ENCODE peak calls at places on chromosomes 16 and 17, in five cellular contexts. Y is HepG2, X is NT2/D1, D is GM12878, Z is HEK293T. P is an unnamed sample.

GRCh38 chr17:1168537-1169234 is 11.1 kb downstream of the ABR start:
- DNase-seq in Y (no peak), X (no peak), D (no peak), Z (no peak), P (no peak)

GRCh38 chr17:31788956-31789355 is 70.1 kb downstream of the COPRS start:
- DNase-seq in Y (no peak), X (no peak), D (no peak), Z (no peak), P (no peak)

GRCh38 chr17:19678581-19679418 is 30.2 kb downstream of the ALDH3A2 start:
- DNase-seq in Y (no peak), X (no peak), D (no peak), Z (no peak), P (no peak)

GRCh38 chr16:8814095-8814806 is 16.6 kb downstream of the PMM2 start:
- DNase-seq in Y (no peak), X (no peak), D (no peak), Z (no peak), P (no peak)

GRCh38 chr17:57986841-57987581 is 1.0 kb downstream of the VEZF1 start:
- DNase-seq in Y (peak), X (no peak), D (no peak), Z (peak), P (no peak)

GRCh38 chr17:1039511-1040215 is 42.7 kb downstream of the TIMM22 start:
- DNase-seq in Y (no peak), X (no peak), D (no peak), Z (no peak), P (no peak)

GRCh38 chr16:12081048-12081404 is 104.5 kb downstream of the SNX29 start:
- DNase-seq in Y (no peak), X (no peak), D (no peak), Z (no peak), P (no peak)

GRCh38 chr17:56879280-56879679 is 34.6 kb downstream of the TRIM25 start:
- DNase-seq in Y (no peak), X (no peak), D (no peak), Z (no peak), P (no peak)

GRCh38 chr17:79923974-79924638 is 84.9 kb upstream of the CBX4 start:
- DNase-seq in Y (peak), X (peak), D (no peak), Z (peak), P (peak)

GRCh38 chr17:60392845-60393702 is 1.1 kb upstream of the USP32 start:
- DNase-seq in Y (peak), X (no peak), D (peak), Z (no peak), P (no peak)

GRCh38 chr16:86220552-86220951 is 289.8 kb upstream of the FOXF1 start:
- DNase-seq in Y (no peak), X (no peak), D (no peak), Z (no peak), P (no peak)

GRCh38 chr16:58461056-58461455 is 38.9 kb upstream of the NDRG4 start:
- DNase-seq in Y (no peak), X (no peak), D (no peak), Z (no peak), P (no peak)

GRCh38 chr17:37392024-37392590 is 14.5 kb downstream of the ACACA start:
- DNase-seq in Y (no peak), X (no peak), D (no peak), Z (no peak), P (no peak)

GRCh38 chr17:1087381-1088241 is 90.7 kb downstream of the TIMM22 start:
- DNase-seq in Y (no peak), X (no peak), D (no peak), Z (peak), P (no peak)

GRCh38 chr17:48592592-48592991 is 987 bp downstream of the HOXB5 start:
- DNase-seq in Y (no peak), X (no peak), D (no peak), Z (no peak), P (no peak)

GRCh38 chr16:12245923-12246290 is 269.4 kb downstream of the SNX29 start:
- DNase-seq in Y (no peak), X (no peak), D (no peak), Z (no peak), P (no peak)

GRCh38 chr16:79007614-79008013 is 592.9 kb downstream of the MAF start:
- DNase-seq in Y (no peak), X (no peak), D (no peak), Z (no peak), P (no peak)

GRCh38 chr17:4232168-4232813 is 31.5 kb downstream of the ANKFY1 start:
- DNase-seq in Y (no peak), X (no peak), D (no peak), Z (no peak), P (no peak)

GRCh38 chr17:62774338-62774737 is 33.8 kb downstream of the MARCHF10 start:
- DNase-seq in Y (no peak), X (no peak), D (no peak), Z (no peak), P (no peak)

GRCh38 chr16:11781773-11782172 is 15.3 kb downstream of the ZC3H7A start:
- DNase-seq in Y (no peak), X (no peak), D (peak), Z (no peak), P (no peak)

GRCh38 chr17:40087903-40088718 is 12.3 kb downstream of the NR1D1 start:
- DNase-seq in Y (no peak), X (no peak), D (no peak), Z (no peak), P (no peak)

GRCh38 chr17:80969674-80970043 is 22.0 kb upstream of the CHMP6 start:
- DNase-seq in Y (no peak), X (no peak), D (no peak), Z (no peak), P (no peak)

GRCh38 chr17:13002761-13003453 is 14.9 kb downstream of the ELAC2 start:
- DNase-seq in Y (peak), X (peak), D (no peak), Z (peak), P (peak)

GRCh38 chr17:58344791-58345157 is 7.2 kb downstream of the SUPT4H1 start:
- DNase-seq in Y (no peak), X (no peak), D (peak), Z (no peak), P (no peak)

GRCh38 chr17:74820037-74820436 is 39.6 kb downstream of the GRIN2C start:
- DNase-seq in Y (no peak), X (no peak), D (no peak), Z (no peak), P (no peak)

GRCh38 chr17:40538936-40539705 is 26.2 kb downstream of the CCR7 start:
- DNase-seq in Y (no peak), X (no peak), D (no peak), Z (no peak), P (no peak)

GRCh38 chr16:64206877-64207276 is 915.0 kb downstream of the CDH11 start:
- DNase-seq in Y (no peak), X (no peak), D (no peak), Z (no peak), P (no peak)

GRCh38 chr17:8162997-8163977 is 539 bp upstream of the VAMP2 start:
- DNase-seq in Y (no peak), X (no peak), D (no peak), Z (peak), P (peak)

GRCh38 chr17:7408341-7408740 is 696 bp downstream of the NLGN2 start:
- DNase-seq in Y (no peak), X (no peak), D (no peak), Z (no peak), P (no peak)

DNA sequence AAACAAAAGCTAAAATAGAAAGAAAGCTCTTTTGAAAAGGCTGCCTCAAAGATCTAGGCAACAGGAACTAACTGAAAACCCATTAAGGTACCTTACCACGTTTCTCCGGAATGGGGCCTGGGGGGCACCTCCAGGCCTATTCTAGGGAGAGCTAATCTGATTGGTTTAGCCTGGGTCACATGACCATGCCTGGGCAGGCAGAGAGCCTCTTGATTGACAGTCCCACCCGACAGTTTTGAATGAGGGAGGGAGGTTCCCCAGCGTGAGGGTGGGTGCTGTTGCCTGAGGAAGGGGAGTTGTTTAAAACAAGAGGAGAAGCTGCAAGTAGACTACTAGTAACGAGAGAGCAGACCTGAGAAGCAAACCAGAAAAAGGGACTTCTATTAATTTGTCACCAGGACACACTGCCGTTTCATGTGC is 143.4 kb upstream of the HS3ST2 start:
- DNase-seq in Y (peak), X (peak), D (no peak), Z (peak), P (peak)
- TF ChIP-seq SUZ12 in Y (no peak), X (no peak), D (no peak), Z (no peak), P (no peak)

GRCh38 chr16:87298857-87299465 is 18.2 kb downstream of the C16orf95 start:
- DNase-seq in Y (no peak), X (no peak), D (no peak), Z (no peak), P (no peak)

GRCh38 chr16:87304951-87305350 is 12.2 kb downstream of the C16orf95 start:
- DNase-seq in Y (no peak), X (no peak), D (no peak), Z (no peak), P (no peak)

GRCh38 chr16:87303962-87304521 is 13.2 kb downstream of the C16orf95 start:
- DNase-seq in Y (no peak), X (no peak), D (no peak), Z (no peak), P (no peak)

GRCh38 chr16:87305505-87306391 is 11.4 kb downstream of the C16orf95 start:
- DNase-seq in Y (no peak), X (no peak), D (no peak), Z (peak), P (no peak)

GRCh38 chr16:87303431-87303930 is 13.7 kb downstream of the C16orf95 start:
- DNase-seq in Y (peak), X (no peak), D (no peak), Z (no peak), P (no peak)
- TF ChIP-seq SUZ12 in Y (no peak), X (no peak), D (no peak), Z (no peak), P (no peak)

DNA sequence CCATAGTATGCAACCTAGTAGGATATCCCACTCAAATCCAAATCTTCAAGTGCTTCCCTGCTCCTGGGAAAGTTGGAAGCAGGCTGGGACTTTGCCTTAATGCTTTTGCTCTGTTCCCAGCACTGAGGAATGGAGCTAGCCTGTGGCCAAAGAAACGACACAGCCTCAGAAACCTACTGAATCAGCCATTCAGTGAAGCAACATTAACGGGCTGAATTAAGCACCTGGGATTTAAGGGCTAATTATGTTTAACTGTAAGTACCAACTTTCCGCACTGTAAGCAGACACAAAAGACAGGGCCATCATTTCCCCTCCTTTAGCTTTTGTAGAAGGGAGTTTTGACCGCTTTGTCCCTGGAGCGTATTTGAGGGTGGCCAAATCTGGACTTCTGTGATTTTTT is 17.7 kb upstream of the NOL11 start:
- DNase-seq in Y (no peak), X (no peak), D (no peak), Z (no peak), P (no peak)
- TF ChIP-seq SUZ12 in Y (no peak), X (no peak), D (no peak), Z (no peak), P (no peak)

GRCh38 chr16:74025-74424 is 1.6 kb upstream of the RHBDF1 start:
- DNase-seq in Y (no peak), X (no peak), D (no peak), Z (no peak), P (no peak)

GRCh38 chr16:74437-75318 is 2.2 kb upstream of the RHBDF1 start:
- DNase-seq in Y (no peak), X (no peak), D (no peak), Z (no peak), P (no peak)

GRCh38 chr16:77273-77806 is 685 bp upstream of the MPG start:
- DNase-seq in Y (peak), X (no peak), D (no peak), Z (peak), P (peak)

GRCh38 chr16:76535-77272 is 1.3 kb upstream of the MPG start:
- DNase-seq in Y (peak), X (no peak), D (no peak), Z (no peak), P (no peak)

DNA sequence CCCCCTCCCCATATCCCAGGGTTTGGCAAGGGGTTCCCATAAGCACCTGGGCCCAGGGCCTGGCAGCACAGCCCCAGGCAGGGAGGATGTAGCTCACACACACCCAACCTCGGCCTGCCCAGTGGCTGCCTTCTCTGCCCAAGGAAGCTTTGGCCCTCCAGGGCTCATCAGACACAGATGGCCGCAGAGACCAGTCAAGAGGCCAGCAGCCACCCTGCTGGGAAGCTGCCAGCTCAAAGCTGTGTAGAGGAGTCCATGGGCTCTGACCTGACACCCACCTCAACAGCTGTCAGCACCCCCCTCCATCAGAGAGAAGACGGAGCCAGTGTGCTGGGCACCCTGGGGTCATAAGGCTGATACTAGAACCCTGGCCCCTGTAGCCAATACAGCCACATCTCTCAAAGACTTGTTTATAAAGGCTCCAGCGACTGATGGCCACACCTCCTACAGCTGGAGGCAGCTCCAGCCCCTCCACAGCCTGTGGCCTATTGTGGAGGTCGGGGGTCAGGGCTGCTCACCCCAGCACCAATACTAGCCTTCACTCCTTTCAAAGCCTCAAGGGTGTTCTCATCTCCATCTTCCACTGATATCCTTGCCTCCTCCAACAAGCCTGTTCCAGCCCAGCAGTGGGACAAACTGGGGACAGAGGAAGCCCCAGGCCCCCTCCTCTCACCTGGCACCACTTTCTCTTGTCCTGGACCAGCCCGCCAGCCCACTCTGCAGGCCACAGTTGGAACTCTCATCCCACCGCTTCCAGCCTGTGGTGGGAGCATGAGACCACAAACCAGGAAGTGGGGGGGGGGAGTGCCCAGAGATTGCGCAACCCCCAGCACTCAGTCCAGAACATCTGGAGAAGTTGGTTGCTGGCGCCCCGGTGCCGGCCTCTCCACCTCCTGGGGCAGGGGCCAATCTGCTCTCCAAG is 2.2 kb upstream of the MPG start:
- DNase-seq in Y (peak), X (no peak), D (no peak), Z (no peak), P (no peak)
- TF ChIP-seq SUZ12 in Y (no peak), X (no peak), D (no peak), Z (no peak), P (no peak)